ENCODE peak calls at places on chromosomes 5 and 9, in seven cellular contexts. J is colonic mucosa, U is upper lobe of right lung, E is neural crest cell, L is NB4, W is PC-3, F is HCT116. T is an unnamed sample.

GRCh38 chr5:123047706-123048105 is 11.2 kb upstream of the PPIC start:
- DNase-seq in J (no peak), U (no peak), E (no peak), L (no peak), W (no peak), F (no peak), T (no peak)

GRCh38 chr9:25472681-25473080 is 205.6 kb downstream of the TUSC1 start:
- DNase-seq in J (no peak), U (no peak), E (no peak), L (no peak), W (no peak), F (no peak), T (no peak)

GRCh38 chr5:76332102-76332501 is 71.0 kb upstream of the IQGAP2 start:
- DNase-seq in J (peak), U (no peak), E (no peak), L (no peak), W (no peak), F (no peak), T (no peak)

GRCh38 chr9:108634669-108635462 is 220.9 kb downstream of the ACTL7B start:
- DNase-seq in J (no peak), U (no peak), E (no peak), L (no peak), W (peak), F (peak), T (no peak)

GRCh38 chr5:306011-306805 is 15.3 kb upstream of the AHRR start:
- DNase-seq in J (no peak), U (peak), E (no peak), L (no peak), W (no peak), F (no peak), T (no peak)

GRCh38 chr9:94675008-94675841 is 35.9 kb upstream of the FBP1 start:
- DNase-seq in J (no peak), U (no peak), E (no peak), L (no peak), W (no peak), F (no peak), T (no peak)

GRCh38 chr5:32233696-32234447 is 59.8 kb upstream of the GOLPH3 start:
- DNase-seq in J (peak), U (no peak), E (no peak), L (peak), W (peak), F (no peak), T (no peak)

GRCh38 chr5:6493681-6494454 is 45.2 kb downstream of the UBE2QL1 start:
- DNase-seq in J (no peak), U (no peak), E (no peak), L (no peak), W (no peak), F (no peak), T (no peak)

GRCh38 chr9:125621170-125621569 is 85.8 kb downstream of the MAPKAP1 start:
- DNase-seq in J (no peak), U (no peak), E (no peak), L (no peak), W (no peak), F (no peak), T (no peak)

GRCh38 chr9:98860871-98861293 is 53.4 kb downstream of the GALNT12 start:
- DNase-seq in J (peak), U (no peak), E (no peak), L (peak), W (peak), F (no peak), T (no peak)

GRCh38 chr5:66814146-66814991 is 218.2 kb downstream of the MAST4 start:
- DNase-seq in J (peak), U (no peak), E (peak), L (peak), W (peak), F (peak), T (peak)

GRCh38 chr9:108316066-108316465 is 539.7 kb downstream of the ACTL7B start:
- DNase-seq in J (no peak), U (no peak), E (no peak), L (no peak), W (no peak), F (no peak), T (no peak)

GRCh38 chr9:81227507-81228245 is 461.7 kb downstream of the TLE1 start:
- DNase-seq in J (no peak), U (no peak), E (no peak), L (no peak), W (no peak), F (no peak), T (no peak)

GRCh38 chr5:54159153-54159836 is 151.1 kb downstream of the ARL15 start:
- DNase-seq in J (no peak), U (no peak), E (no peak), L (peak), W (no peak), F (no peak), T (no peak)

GRCh38 chr5:98769006-98769255 is 4.5 kb upstream of the RGMB start:
- DNase-seq in J (peak), U (peak), E (peak), L (no peak), W (peak), F (no peak), T (peak)

GRCh38 chr9:129702563-129702962 is 37.1 kb downstream of the PRRX2 start:
- DNase-seq in J (peak), U (peak), E (no peak), L (no peak), W (peak), F (no peak), T (no peak)

GRCh38 chr9:119289740-119290139 is 79.5 kb downstream of the BRINP1 start:
- DNase-seq in J (peak), U (no peak), E (peak), L (peak), W (peak), F (no peak), T (peak)

GRCh38 chr5:58133631-58134296 is 326.1 kb downstream of the PLK2 start:
- DNase-seq in J (no peak), U (no peak), E (no peak), L (no peak), W (peak), F (no peak), T (no peak)

DNA sequence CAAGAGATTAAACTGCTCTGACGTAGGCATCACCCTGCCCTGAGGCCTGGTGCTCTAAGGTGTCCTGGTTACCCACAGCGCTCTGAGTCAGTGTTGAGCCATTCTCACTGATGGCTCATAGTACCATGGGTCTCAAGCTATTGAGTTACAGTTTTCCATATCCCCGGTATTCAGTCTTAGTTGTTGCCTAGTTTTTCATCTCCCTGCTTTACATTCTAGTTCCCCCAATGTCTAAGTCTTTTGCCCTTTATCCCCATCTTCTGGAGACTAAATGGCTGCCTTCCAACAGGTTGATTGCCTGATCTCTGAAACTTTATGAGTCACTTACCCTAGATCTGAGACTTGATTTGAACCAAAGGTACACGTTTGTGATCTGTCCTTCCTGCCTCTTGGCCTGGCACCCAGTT is 161.2 kb upstream of the PTGER4 start:
- DNase-seq in J (no peak), U (no peak), E (no peak), L (no peak), W (peak), F (peak), T (no peak)
- TF ChIP-seq CTCF in J (no peak), U (no peak), E (no peak), L (no peak), W (no peak), F (no peak), T (no peak)

GRCh38 chr5:94388773-94389514 is 229.5 kb downstream of the KIAA0825 start:
- DNase-seq in J (no peak), U (no peak), E (no peak), L (no peak), W (no peak), F (no peak), T (no peak)
- TF ChIP-seq CTCF in J (no peak), U (no peak), E (no peak), L (no peak), W (no peak), F (no peak), T (no peak)

GRCh38 chr9:37333288-37333687 is 89.2 kb upstream of the GRHPR start:
- DNase-seq in J (no peak), U (no peak), E (no peak), L (no peak), W (no peak), F (no peak), T (no peak)
- TF ChIP-seq CTCF in J (no peak), U (no peak), E (peak), L (no peak), W (peak), F (peak), T (no peak)

GRCh38 chr5:35223777-35224395 is 6.4 kb downstream of the PRLR start:
- DNase-seq in J (peak), U (no peak), E (no peak), L (no peak), W (no peak), F (no peak), T (no peak)
- TF ChIP-seq CTCF in J (no peak), U (no peak), E (no peak), L (no peak), W (no peak), F (no peak), T (no peak)

DNA sequence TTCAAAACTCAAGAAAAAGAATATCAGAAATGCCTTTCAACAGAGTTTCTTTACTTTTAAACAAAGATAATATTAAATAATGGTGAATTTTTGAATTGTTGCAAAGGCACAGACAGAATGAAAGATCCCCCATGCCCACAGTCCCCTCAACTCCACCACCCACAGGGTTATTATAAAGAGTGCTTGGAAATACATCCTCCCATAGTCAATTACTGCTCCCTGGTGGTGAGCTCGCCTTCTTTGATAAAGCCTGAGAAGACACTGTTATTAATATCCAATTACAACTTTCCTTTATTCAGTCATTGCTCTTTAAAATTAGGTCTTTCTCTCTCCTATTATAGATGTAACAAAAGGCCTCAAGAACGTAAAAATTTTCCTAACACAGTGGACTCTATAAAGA is 490.2 kb upstream of the RORB start:
- DNase-seq in J (no peak), U (no peak), E (no peak), L (no peak), W (no peak), F (no peak), T (no peak)
- TF ChIP-seq CTCF in J (no peak), U (no peak), E (peak), L (no peak), W (no peak), F (no peak), T (no peak)

GRCh38 chr9:126661521-126662251 is 48.0 kb downstream of the LMX1B start:
- DNase-seq in J (no peak), U (no peak), E (no peak), L (no peak), W (peak), F (peak), T (no peak)
- TF ChIP-seq CTCF in J (no peak), U (no peak), E (no peak), L (no peak), W (peak), F (no peak), T (no peak)

GRCh38 chr5:110045153-110045552 is 355.4 kb downstream of the MAN2A1 start:
- DNase-seq in J (no peak), U (no peak), E (no peak), L (peak), W (peak), F (no peak), T (no peak)
- TF ChIP-seq CTCF in J (no peak), U (peak), E (no peak), L (no peak), W (peak), F (no peak), T (no peak)

GRCh38 chr5:167574381-167574780 is 717.1 kb upstream of the WWC1 start:
- DNase-seq in J (no peak), U (no peak), E (no peak), L (no peak), W (no peak), F (no peak), T (no peak)

GRCh38 chr5:167573274-167574127 is 717.9 kb upstream of the WWC1 start:
- DNase-seq in J (no peak), U (no peak), E (peak), L (no peak), W (no peak), F (no peak), T (no peak)

GRCh38 chr5:167576928-167577327 is 714.5 kb upstream of the WWC1 start:
- DNase-seq in J (no peak), U (no peak), E (no peak), L (no peak), W (no peak), F (no peak), T (no peak)

GRCh38 chr5:167577616-167578015 is 713.8 kb upstream of the WWC1 start:
- DNase-seq in J (no peak), U (no peak), E (no peak), L (no peak), W (no peak), F (no peak), T (no peak)

GRCh38 chr5:167576126-167576525 is 715.3 kb upstream of the WWC1 start:
- DNase-seq in J (no peak), U (no peak), E (no peak), L (no peak), W (no peak), F (no peak), T (no peak)
- TF ChIP-seq CTCF in J (no peak), U (no peak), E (no peak), L (no peak), W (peak), F (no peak), T (no peak)

T was measured in GM13976.